ENCODE peak calls at places on chromosomes 11 and 22, in four cellular contexts. One of them, this sample, is unnamed.
A peak's percentile ranks its signal among the peaks of the same experiment; 100 is the strongest.

GRCh38 chr11:44709281-44709562 is 17.5 kb upstream of the TSPAN18 start:
- DNase-seq in GM12878: no peak
- DNase-seq in K562: no peak
- DNase-seq in HepG2: peak; percentile 74
- DNase-seq in this sample: no peak

GRCh38 chr22:40482391-40482790 is 112.0 kb downstream of the SGSM3 start:
- DNase-seq in K562: no peak
- DNase-seq in HepG2: no peak
- DNase-seq in GM12878: no peak
- DNase-seq in this sample: no peak

GRCh38 chr11:33525789-33526188 is 174.8 kb downstream of the C11orf91 start:
- DNase-seq in GM12878: no peak
- DNase-seq in K562: no peak
- DNase-seq in HepG2: no peak
- DNase-seq in this sample: no peak

GRCh38 chr11:105027671-105028070 is 4.7 kb upstream of the CASP5 start:
- DNase-seq in GM12878: no peak
- DNase-seq in K562: no peak
- DNase-seq in HepG2: no peak
- DNase-seq in this sample: no peak

GRCh38 chr11:73467505-73467904 is 91.3 kb downstream of the RELT start:
- DNase-seq in HepG2: no peak
- DNase-seq in GM12878: no peak
- DNase-seq in K562: no peak
- DNase-seq in this sample: no peak

GRCh38 chr22:40753114-40753513 is 66.0 kb downstream of the SLC25A17 start:
- DNase-seq in GM12878: no peak
- DNase-seq in K562: no peak
- DNase-seq in HepG2: no peak
- DNase-seq in this sample: no peak

GRCh38 chr11:87739766-87740165 is 435.5 kb downstream of the RAB38 start:
- DNase-seq in HepG2: no peak
- DNase-seq in K562: no peak
- DNase-seq in GM12878: no peak
- DNase-seq in this sample: no peak

GRCh38 chr11:44066732-44067131 is 662 bp downstream of the ACCS start:
- DNase-seq in HepG2: no peak
- DNase-seq in GM12878: no peak
- DNase-seq in K562: no peak
- DNase-seq in this sample: peak; percentile 28

GRCh38 chr22:47381240-47381639 is 618.8 kb downstream of the TBC1D22A start:
- DNase-seq in HepG2: no peak
- DNase-seq in K562: no peak
- DNase-seq in GM12878: no peak
- DNase-seq in this sample: no peak

GRCh38 chr11:64592234-64592615 is 1.2 kb downstream of the SLC22A12 start:
- DNase-seq in HepG2: no peak
- DNase-seq in GM12878: no peak
- DNase-seq in K562: no peak
- DNase-seq in this sample: no peak
- TF ChIP-seq FOXK2 in HepG2: no peak
- TF ChIP-seq FOXK2 in GM12878: no peak
- TF ChIP-seq FOXK2 in K562: no peak
- TF ChIP-seq FOXK2 in this sample: no peak

GRCh38 chr22:28484662-28485061 is 195.0 kb downstream of the TTC28 start:
- DNase-seq in HepG2: no peak
- DNase-seq in GM12878: no peak
- DNase-seq in K562: no peak
- DNase-seq in this sample: no peak

GRCh38 chr22:28478564-28478963 is 201.1 kb downstream of the TTC28 start:
- DNase-seq in GM12878: no peak
- DNase-seq in HepG2: no peak
- DNase-seq in K562: no peak
- DNase-seq in this sample: no peak

GRCh38 chr22:28479912-28480311 is 199.7 kb downstream of the TTC28 start:
- DNase-seq in HepG2: no peak
- DNase-seq in K562: no peak
- DNase-seq in GM12878: no peak
- DNase-seq in this sample: no peak

GRCh38 chr22:28477556-28477955 is 202.1 kb downstream of the TTC28 start:
- DNase-seq in HepG2: no peak
- DNase-seq in K562: no peak
- DNase-seq in GM12878: no peak
- DNase-seq in this sample: no peak

DNA sequence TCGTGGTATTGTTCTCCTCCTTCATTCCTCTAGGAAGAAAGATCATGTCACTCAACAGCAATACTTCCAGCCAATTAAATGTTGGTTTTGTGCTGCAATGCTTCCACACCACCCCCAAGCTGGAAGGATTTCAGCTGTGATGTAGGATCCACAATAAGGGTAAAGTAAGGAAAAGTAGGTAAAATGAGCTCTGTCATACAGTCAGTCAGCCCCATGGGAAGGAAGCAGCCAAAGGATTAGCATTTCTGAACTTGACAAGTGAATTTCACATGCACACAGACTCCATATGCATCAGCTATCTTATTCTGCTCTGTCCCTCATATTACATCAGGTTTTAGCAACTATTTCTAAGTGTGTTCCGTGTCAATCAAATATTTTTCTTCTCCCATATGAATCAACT is 197.9 kb downstream of the TTC28 start:
- DNase-seq in HepG2: no peak
- DNase-seq in GM12878: no peak
- DNase-seq in K562: no peak
- DNase-seq in this sample: no peak
- TF ChIP-seq FOXK2 in HepG2: no peak
- TF ChIP-seq FOXK2 in GM12878: no peak
- TF ChIP-seq FOXK2 in K562: no peak
- TF ChIP-seq FOXK2 in this sample: no peak

GRCh38 chr11:63574856-63575602 is 11.8 kb upstream of the PLAAT2 start:
- DNase-seq in HepG2: peak; percentile 76
- DNase-seq in GM12878: no peak
- DNase-seq in K562: no peak
- DNase-seq in this sample: no peak
- TF ChIP-seq FOXK2 in HepG2: no peak
- TF ChIP-seq FOXK2 in GM12878: no peak
- TF ChIP-seq FOXK2 in K562: no peak
- TF ChIP-seq FOXK2 in this sample: no peak

GRCh38 chr11:47552581-47553416 is at the start of gene CELF1:
- DNase-seq in K562: peak; percentile 87
- DNase-seq in GM12878: peak; percentile 50
- DNase-seq in HepG2: peak; percentile 77
- DNase-seq in this sample: peak; percentile 91

GRCh38 chr11:47553417-47553746 is 450 bp upstream of the CELF1 start:
- DNase-seq in K562: no peak
- DNase-seq in HepG2: no peak
- DNase-seq in GM12878: no peak
- DNase-seq in this sample: no peak

GRCh38 chr11:47550288-47551052 is 2.5 kb downstream of the CELF1 start:
- DNase-seq in K562: no peak
- DNase-seq in GM12878: no peak
- DNase-seq in HepG2: no peak
- DNase-seq in this sample: no peak

GRCh38 chr11:47551086-47551485 is 1.8 kb downstream of the CELF1 start:
- DNase-seq in GM12878: no peak
- DNase-seq in K562: no peak
- DNase-seq in HepG2: peak; percentile 57
- DNase-seq in this sample: peak; percentile 32

DNA sequence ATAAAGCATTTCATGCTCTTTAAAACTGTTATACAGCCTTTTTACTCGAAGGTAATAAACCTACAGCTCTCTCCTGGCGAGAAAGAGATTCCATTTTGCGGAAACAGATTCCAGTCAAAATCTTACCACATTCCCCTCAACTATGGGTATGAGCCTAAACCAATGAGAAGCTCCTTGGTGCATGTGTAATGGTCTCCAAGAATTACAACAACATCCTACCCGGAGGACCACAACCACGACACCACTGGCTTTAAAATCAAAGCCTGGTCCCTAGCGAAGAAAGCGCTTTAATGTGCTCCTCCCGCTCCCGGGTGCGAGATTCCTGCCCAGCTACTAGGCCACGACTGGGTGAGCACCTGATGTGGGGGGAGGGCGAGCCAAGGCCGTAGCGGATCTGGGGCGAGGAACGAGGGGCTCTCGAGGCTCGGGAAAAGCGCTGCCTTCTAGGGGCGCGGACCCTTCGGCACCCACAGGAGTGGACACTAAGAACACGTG is 799 bp downstream of the CELF1 start:
- DNase-seq in K562: no peak
- DNase-seq in GM12878: no peak
- DNase-seq in HepG2: peak; percentile 12
- DNase-seq in this sample: no peak
- TF ChIP-seq FOXK2 in K562: no peak
- TF ChIP-seq FOXK2 in GM12878: no peak
- TF ChIP-seq FOXK2 in HepG2: no peak
- TF ChIP-seq FOXK2 in this sample: no peak